ENCODE peak calls at places on chromosome 5, in four cellular contexts. Q is K562, P is GM12878, Z is HepG2. B is an unnamed sample.
A peak's percentile ranks its signal among the peaks of the same experiment; 100 is the strongest.

GRCh38 chr5:143682221-143682620 is 129.7 kb upstream of the HMHB1 start:
- DNase-seq in P (no peak), Z (no peak), Q (no peak), B (no peak)

GRCh38 chr5:57663466-57663865 is 180.9 kb upstream of the ACTBL2 start:
- DNase-seq in P (no peak), Z (no peak), Q (no peak), B (no peak)

GRCh38 chr5:172868924-172869565 is 35.0 kb downstream of the ERGIC1 start:
- DNase-seq in Q (peak; percentile 31), P (no peak), Z (peak; percentile 64), B (no peak)

GRCh38 chr5:93519737-93520136 is 61.3 kb downstream of the NR2F1-AS1 start:
- DNase-seq in Z (no peak), Q (no peak), P (no peak), B (no peak)

GRCh38 chr5:37248387-37248969 is 698 bp downstream of the CPLANE1 start:
- DNase-seq in P (peak; percentile 2), Z (no peak), Q (no peak), B (no peak)

GRCh38 chr5:31106742-31107546 is 86.5 kb upstream of the CDH6 start:
- DNase-seq in P (no peak), Q (no peak), Z (no peak), B (no peak)

GRCh38 chr5:111829701-111830100 is 72.7 kb upstream of the NREP start:
- DNase-seq in P (no peak), Q (no peak), Z (no peak), B (no peak)

GRCh38 chr5:168708301-168708695 is 129.1 kb upstream of the PANK3 start:
- DNase-seq in P (no peak), Q (no peak), Z (no peak), B (no peak)

GRCh38 chr5:123059455-123059854 is 22.9 kb upstream of the PPIC start:
- DNase-seq in Q (no peak), P (no peak), Z (no peak), B (no peak)

GRCh38 chr5:102049517-102049916 is 246.6 kb downstream of the SLCO4C1 start:
- DNase-seq in P (no peak), Q (no peak), Z (no peak), B (no peak)

GRCh38 chr5:98723061-98723460 is 50.4 kb upstream of the RGMB start:
- DNase-seq in Q (no peak), Z (no peak), P (no peak), B (no peak)

GRCh38 chr5:102796014-102796413 is 40.9 kb downstream of the PAM start:
- DNase-seq in Z (peak; percentile 76), P (no peak), Q (no peak), B (no peak)

GRCh38 chr5:168404366-168404765 is 81.9 kb upstream of the RARS1 start:
- DNase-seq in Z (no peak), Q (no peak), P (no peak), B (no peak)

GRCh38 chr5:150156540-150156939 is 895 bp upstream of the PDGFRB start:
- DNase-seq in Q (no peak), P (no peak), Z (no peak), B (no peak)

GRCh38 chr5:152170350-152170749 is 234.7 kb downstream of the NMUR2 start:
- DNase-seq in Q (no peak), P (no peak), Z (no peak), B (no peak)

GRCh38 chr5:175516933-175517823 is 38.8 kb downstream of the SFXN1 start:
- DNase-seq in P (no peak), Q (no peak), Z (no peak), B (no peak)

GRCh38 chr5:23139338-23140171 is 286.4 kb upstream of the CDH12 start:
- DNase-seq in Z (peak; percentile 3), Q (no peak), P (no peak), B (peak; percentile 20)

GRCh38 chr5:93349613-93350012 is 231.4 kb downstream of the NR2F1-AS1 start:
- DNase-seq in Q (no peak), P (no peak), Z (no peak), B (no peak)

GRCh38 chr5:175548899-175549311 is 70.5 kb downstream of the SFXN1 start:
- DNase-seq in P (no peak), Q (no peak), Z (no peak), B (no peak)

GRCh38 chr5:140833993-140834392 is at the start of gene PCDHA7:
- DNase-seq in Z (peak; percentile 32), Q (no peak), P (no peak), B (no peak)

GRCh38 chr5:54148858-54149257 is 161.5 kb downstream of the ARL15 start:
- DNase-seq in Q (no peak), P (no peak), Z (no peak), B (no peak)

GRCh38 chr5:57532513-57533497 is 50.2 kb upstream of the ACTBL2 start:
- DNase-seq in Q (no peak), Z (no peak), P (no peak), B (no peak)

GRCh38 chr5:172113036-172113435 is 75.0 kb downstream of the STK10 start:
- DNase-seq in Q (no peak), P (peak; percentile 68), Z (no peak), B (no peak)

GRCh38 chr5:83306572-83307241 is 164.8 kb upstream of the VCAN start:
- DNase-seq in Z (no peak), Q (no peak), P (peak; percentile 84), B (no peak)

GRCh38 chr5:143284002-143284401 is 119.5 kb downstream of the NR3C1 start:
- DNase-seq in Q (no peak), Z (no peak), P (no peak), B (no peak)

GRCh38 chr5:30525353-30525752 is 668.1 kb upstream of the CDH6 start:
- DNase-seq in Z (no peak), P (no peak), Q (no peak), B (no peak)

GRCh38 chr5:125717209-125717608 is 706.0 kb upstream of the GRAMD2B start:
- DNase-seq in Z (peak; percentile 74), Q (no peak), P (no peak), B (no peak)

GRCh38 chr5:178196413-178196812 is 7.9 kb upstream of the HNRNPAB start:
- DNase-seq in Q (no peak), Z (no peak), P (no peak), B (no peak)

GRCh38 chr5:103690676-103691075 is 128.1 kb upstream of the NUDT12 start:
- DNase-seq in P (no peak), Q (no peak), Z (no peak), B (no peak)

GRCh38 chr5:33608476-33609026 is 167.8 kb downstream of the TARS1 start:
- DNase-seq in Q (no peak), P (no peak), Z (no peak), B (no peak)

GRCh38 chr5:106873558-106873957 is 797.2 kb downstream of the EFNA5 start:
- DNase-seq in Q (no peak), P (no peak), Z (no peak), B (no peak)

DNA sequence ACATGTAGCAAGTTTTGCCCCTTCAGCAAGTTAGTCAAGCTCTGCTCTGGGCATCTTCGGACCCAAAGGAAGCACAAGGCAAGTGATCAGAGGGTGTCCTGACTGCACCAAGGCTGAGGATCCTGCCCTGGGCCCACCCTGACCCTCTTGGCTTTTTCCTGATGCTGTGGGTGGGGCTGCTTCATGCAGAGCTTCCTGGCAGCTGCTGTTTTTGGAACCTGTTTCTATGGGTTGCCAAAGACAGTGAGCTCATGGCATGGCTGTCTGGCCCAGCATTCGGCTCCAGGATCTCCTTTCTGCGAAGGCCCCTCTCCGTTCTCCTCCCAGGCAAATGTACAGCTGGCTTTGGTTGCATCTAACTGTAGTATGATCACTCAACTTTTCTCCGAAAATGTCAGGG is 497.9 kb downstream of the ARHGEF28 start:
- DNase-seq in Q (no peak), Z (no peak), P (no peak), B (no peak)
- TF ChIP-seq FOXK2 in Q (no peak), Z (no peak), P (no peak), B (no peak)

DNA sequence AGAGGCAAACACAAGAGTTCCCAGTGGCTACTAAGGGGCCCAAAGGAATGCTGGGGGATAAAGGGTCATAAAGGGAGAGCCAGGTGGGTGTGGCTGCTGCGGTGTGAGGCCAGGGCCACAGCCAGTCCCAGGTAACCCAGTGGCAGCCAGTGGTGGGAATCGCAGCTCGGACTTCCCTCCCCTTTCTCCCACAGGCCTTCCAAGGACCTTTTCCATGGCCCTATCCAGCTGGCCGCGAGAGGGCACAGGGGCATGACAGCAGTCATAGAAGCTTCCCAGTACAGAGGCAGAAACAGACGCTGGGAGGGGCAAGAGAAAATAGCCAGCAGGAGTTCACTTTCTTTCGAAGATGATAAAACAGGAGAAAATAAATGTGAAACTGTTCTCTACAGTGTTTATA is 257.6 kb downstream of the SEMA5A start:
- DNase-seq in Q (no peak), Z (no peak), P (no peak), B (no peak)
- TF ChIP-seq FOXM1 in Q (no peak), Z (no peak), P (no peak), B (no peak)

DNA sequence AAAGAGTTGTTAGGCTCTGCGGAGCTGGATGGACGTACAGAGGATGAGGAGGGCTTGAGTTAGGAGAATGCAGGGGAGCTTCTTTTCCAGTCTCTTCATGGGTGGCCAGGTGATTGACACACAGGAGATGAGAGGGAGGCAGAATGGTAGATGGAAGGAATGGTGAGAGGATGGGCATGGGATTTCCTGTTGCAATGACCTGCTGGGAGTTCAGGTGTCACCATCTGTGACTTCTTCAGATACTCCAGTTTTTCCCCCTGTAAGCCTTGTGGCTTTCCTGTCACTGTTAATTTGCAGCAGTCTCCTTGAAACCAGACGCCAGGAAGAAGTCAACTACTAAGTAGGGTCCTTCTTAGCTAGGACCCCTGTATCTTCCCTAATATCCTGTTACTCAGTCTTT is 67.1 kb upstream of the CD180 start:
- DNase-seq in P (no peak), Z (no peak), Q (no peak), B (no peak)
- TF ChIP-seq SP1 in P (no peak), Z (no peak), Q (no peak), B (no peak)

GRCh38 chr5:14356305-14356704 is 213.2 kb downstream of the TRIO start:
- DNase-seq in Z (no peak), Q (no peak), P (no peak), B (no peak)

GRCh38 chr5:14358536-14358935 is 215.4 kb downstream of the TRIO start:
- DNase-seq in Q (no peak), P (no peak), Z (no peak), B (no peak)

GRCh38 chr5:14359069-14360043 is 216.2 kb downstream of the TRIO start:
- DNase-seq in Z (no peak), P (no peak), Q (no peak), B (no peak)

GRCh38 chr5:14357861-14358260 is 214.7 kb downstream of the TRIO start:
- DNase-seq in P (no peak), Z (no peak), Q (no peak), B (no peak)

DNA sequence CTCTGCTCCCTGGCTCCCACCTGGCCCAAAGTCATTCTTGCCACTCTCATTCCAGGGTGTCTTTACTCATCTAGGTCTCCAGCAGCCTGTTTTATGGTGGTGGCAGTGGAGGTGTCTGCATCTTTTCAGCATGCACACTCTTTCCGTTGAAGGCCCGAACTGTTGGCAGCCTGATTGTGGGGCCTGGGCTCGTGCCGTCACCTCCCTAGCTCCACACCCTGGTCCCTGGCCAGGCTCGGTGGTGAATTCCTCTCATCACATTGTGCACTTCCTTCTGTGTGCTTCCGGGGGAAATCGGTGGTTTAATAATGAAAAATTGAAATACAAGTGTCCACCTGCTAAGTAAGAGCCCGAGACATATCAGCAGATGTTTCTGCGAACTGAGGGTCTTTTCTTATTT is 214.3 kb downstream of the TRIO start:
- DNase-seq in P (no peak), Z (no peak), Q (no peak), B (no peak)
- TF ChIP-seq FOXK2 in P (no peak), Z (no peak), Q (no peak), B (no peak)

GRCh38 chr5:56128166-56128565 is 105.0 kb downstream of the ANKRD55 start:
- DNase-seq in Q (no peak), Z (no peak), P (no peak), B (no peak)
- TF ChIP-seq FOXM1 in Q (no peak), Z (no peak), P (no peak), B (no peak)

GRCh38 chr5:179553875-179554274 is 3.5 kb downstream of the RUFY1 start:
- DNase-seq in P (no peak), Q (no peak), Z (peak; percentile 40), B (no peak)
- TF ChIP-seq SP1 in P (no peak), Q (no peak), Z (no peak), B (no peak)

B was measured in HEK293T.